ENCODE peak calls at places on chromosome 14, in four cellular contexts. One of them, this sample, is unnamed.
A peak's percentile ranks its signal among the peaks of the same experiment; 100 is the strongest.

GRCh38 chr14:63164108-63164683 is 40.0 kb upstream of the RHOJ start:
- DNase-seq in neural progenitor cell: no peak
- DNase-seq in CD8-positive, alpha-beta T cell: no peak
- DNase-seq in A549: no peak
- DNase-seq in this sample: no peak

GRCh38 chr14:50311974-50312733 is at the start of the genes DMAC2L and L2HGDH:
- DNase-seq in neural progenitor cell: peak; percentile 97
- DNase-seq in CD8-positive, alpha-beta T cell: peak; percentile 87
- DNase-seq in A549: peak; percentile 95
- DNase-seq in this sample: peak; percentile 94

GRCh38 chr14:57725399-57726077 is 140.4 kb downstream of the SLC35F4 start:
- DNase-seq in neural progenitor cell: no peak
- DNase-seq in CD8-positive, alpha-beta T cell: no peak
- DNase-seq in A549: peak; percentile 56
- DNase-seq in this sample: no peak

GRCh38 chr14:77961853-77962580 is 162.1 kb downstream of the ADCK1 start:
- DNase-seq in neural progenitor cell: no peak
- DNase-seq in CD8-positive, alpha-beta T cell: no peak
- DNase-seq in A549: peak; percentile 29
- DNase-seq in this sample: no peak

GRCh38 chr14:97709552-97709951 is 912.4 kb downstream of the VRK1 start:
- DNase-seq in neural progenitor cell: no peak
- DNase-seq in CD8-positive, alpha-beta T cell: peak; percentile 60
- DNase-seq in A549: no peak
- DNase-seq in this sample: no peak

GRCh38 chr14:71932229-71932951 is at the start of gene RGS6:
- DNase-seq in neural progenitor cell: peak; percentile 91
- DNase-seq in CD8-positive, alpha-beta T cell: no peak
- DNase-seq in A549: peak; percentile 40
- DNase-seq in this sample: peak; percentile 50

GRCh38 chr14:58639842-58640484 is 2.2 kb downstream of the DACT1 start:
- DNase-seq in neural progenitor cell: peak; percentile 68
- DNase-seq in CD8-positive, alpha-beta T cell: no peak
- DNase-seq in A549: peak; percentile 65
- DNase-seq in this sample: peak; percentile 31

GRCh38 chr14:28382460-28383220 is 383.9 kb upstream of the FOXG1 start:
- DNase-seq in neural progenitor cell: no peak
- DNase-seq in CD8-positive, alpha-beta T cell: no peak
- DNase-seq in A549: peak; percentile 91
- DNase-seq in this sample: no peak

GRCh38 chr14:91901449-91902250 is 34.3 kb upstream of the TC2N start:
- DNase-seq in neural progenitor cell: no peak
- DNase-seq in CD8-positive, alpha-beta T cell: no peak
- DNase-seq in A549: no peak
- DNase-seq in this sample: no peak

GRCh38 chr14:21399311-21399870 is 15.6 kb upstream of the SUPT16H start:
- DNase-seq in neural progenitor cell: no peak
- DNase-seq in CD8-positive, alpha-beta T cell: no peak
- DNase-seq in A549: no peak
- DNase-seq in this sample: no peak

GRCh38 chr14:92892589-92892988 is 30.4 kb upstream of the CHGA start:
- DNase-seq in neural progenitor cell: no peak
- DNase-seq in CD8-positive, alpha-beta T cell: no peak
- DNase-seq in A549: no peak
- DNase-seq in this sample: no peak

GRCh38 chr14:92425101-92425500 is 88.5 kb upstream of the RIN3 start:
- DNase-seq in neural progenitor cell: no peak
- DNase-seq in CD8-positive, alpha-beta T cell: no peak
- DNase-seq in A549: peak; percentile 62
- DNase-seq in this sample: no peak

GRCh38 chr14:45201908-45202307 is 51.1 kb downstream of the MIS18BP1 start:
- DNase-seq in neural progenitor cell: peak; percentile 12
- DNase-seq in CD8-positive, alpha-beta T cell: peak; percentile 14
- DNase-seq in A549: peak; percentile 44
- DNase-seq in this sample: no peak

GRCh38 chr14:96309907-96310330 is 53.2 kb downstream of the ATG2B start:
- DNase-seq in neural progenitor cell: no peak
- DNase-seq in CD8-positive, alpha-beta T cell: no peak
- DNase-seq in A549: peak; percentile 44
- DNase-seq in this sample: no peak

GRCh38 chr14:25843761-25844470 is 753.9 kb downstream of the NOVA1 start:
- DNase-seq in neural progenitor cell: no peak
- DNase-seq in CD8-positive, alpha-beta T cell: no peak
- DNase-seq in A549: no peak
- DNase-seq in this sample: no peak

GRCh38 chr14:77307099-77307496 is 13.6 kb downstream of the POMT2 start:
- DNase-seq in neural progenitor cell: no peak
- DNase-seq in CD8-positive, alpha-beta T cell: no peak
- DNase-seq in A549: no peak
- DNase-seq in this sample: no peak

GRCh38 chr14:53999061-53999488 is 42.5 kb upstream of the BMP4 start:
- DNase-seq in neural progenitor cell: peak; percentile 12
- DNase-seq in CD8-positive, alpha-beta T cell: no peak
- DNase-seq in A549: peak; percentile 43
- DNase-seq in this sample: no peak

GRCh38 chr14:87081004-87081403 is 912.0 kb downstream of the GALC start:
- DNase-seq in neural progenitor cell: no peak
- DNase-seq in CD8-positive, alpha-beta T cell: no peak
- DNase-seq in A549: no peak
- DNase-seq in this sample: no peak

GRCh38 chr14:96584907-96585671 is 82.9 kb downstream of the PAPOLA start:
- DNase-seq in neural progenitor cell: no peak
- DNase-seq in CD8-positive, alpha-beta T cell: peak; percentile 9
- DNase-seq in A549: no peak
- DNase-seq in this sample: no peak

GRCh38 chr14:50038398-50039119 is 77.8 kb downstream of the VCPKMT start:
- DNase-seq in neural progenitor cell: no peak
- DNase-seq in CD8-positive, alpha-beta T cell: no peak
- DNase-seq in A549: peak; percentile 64
- DNase-seq in this sample: no peak

GRCh38 chr14:63867926-63868921 is 15.4 kb downstream of the SYNE2 start:
- DNase-seq in neural progenitor cell: no peak
- DNase-seq in CD8-positive, alpha-beta T cell: no peak
- DNase-seq in A549: no peak
- DNase-seq in this sample: no peak

GRCh38 chr14:70186826-70187483 is 1.8 kb downstream of the SLC8A3 start:
- DNase-seq in neural progenitor cell: peak; percentile 49
- DNase-seq in CD8-positive, alpha-beta T cell: no peak
- DNase-seq in A549: no peak
- DNase-seq in this sample: no peak

GRCh38 chr14:23154876-23155587 is 28.4 kb downstream of the SLC7A8 start:
- DNase-seq in neural progenitor cell: peak; percentile 64
- DNase-seq in CD8-positive, alpha-beta T cell: no peak
- DNase-seq in A549: peak; percentile 41
- DNase-seq in this sample: no peak

GRCh38 chr14:91681116-91681515 is 50.8 kb downstream of the CATSPERB start:
- DNase-seq in neural progenitor cell: no peak
- DNase-seq in CD8-positive, alpha-beta T cell: no peak
- DNase-seq in A549: no peak
- DNase-seq in this sample: no peak

GRCh38 chr14:53924754-53925153 is 31.9 kb downstream of the BMP4 start:
- DNase-seq in neural progenitor cell: no peak
- DNase-seq in CD8-positive, alpha-beta T cell: no peak
- DNase-seq in A549: peak; percentile 36
- DNase-seq in this sample: no peak

GRCh38 chr14:30681752-30682355 is 59.7 kb downstream of the SCFD1 start:
- DNase-seq in neural progenitor cell: no peak
- DNase-seq in CD8-positive, alpha-beta T cell: no peak
- DNase-seq in A549: peak; percentile 18
- DNase-seq in this sample: no peak

GRCh38 chr14:47674546-47675238 is 713 bp downstream of the MDGA2 start:
- DNase-seq in neural progenitor cell: peak; percentile 65
- DNase-seq in CD8-positive, alpha-beta T cell: no peak
- DNase-seq in A549: no peak
- DNase-seq in this sample: peak; percentile 36

GRCh38 chr14:63652406-63652805 is 10.7 kb upstream of the WDR89 start:
- DNase-seq in neural progenitor cell: no peak
- DNase-seq in CD8-positive, alpha-beta T cell: no peak
- DNase-seq in A549: no peak
- DNase-seq in this sample: no peak

GRCh38 chr14:103519837-103520212 is 2.8 kb downstream of the CKB start:
- DNase-seq in neural progenitor cell: no peak
- DNase-seq in CD8-positive, alpha-beta T cell: no peak
- DNase-seq in A549: no peak
- DNase-seq in this sample: no peak
- H3K4me1 ChIP-seq in neural progenitor cell: peaks cover 48% of the 10 kb centered on the region
- H3K4me1 ChIP-seq in CD8-positive, alpha-beta T cell: peaks cover 24% of the 10 kb centered on the region
- H3K4me1 ChIP-seq in A549: peaks cover 46% of the 10 kb centered on the region
- H3K4me1 ChIP-seq in this sample: peaks cover 59% of the 10 kb centered on the region

GRCh38 chr14:75046275-75046674 is 5.0 kb downstream of the MLH3 start:
- DNase-seq in neural progenitor cell: no peak
- DNase-seq in CD8-positive, alpha-beta T cell: no peak
- DNase-seq in A549: no peak
- DNase-seq in this sample: no peak
- H3K4me1 ChIP-seq in neural progenitor cell: peaks cover 10% of the 10 kb centered on the region
- H3K4me1 ChIP-seq in CD8-positive, alpha-beta T cell: peaks cover 20% of the 10 kb centered on the region
- H3K4me1 ChIP-seq in A549: peaks cover 48% of the 10 kb centered on the region
- H3K4me1 ChIP-seq in this sample: no peaks in the 10 kb centered on the region

DNA sequence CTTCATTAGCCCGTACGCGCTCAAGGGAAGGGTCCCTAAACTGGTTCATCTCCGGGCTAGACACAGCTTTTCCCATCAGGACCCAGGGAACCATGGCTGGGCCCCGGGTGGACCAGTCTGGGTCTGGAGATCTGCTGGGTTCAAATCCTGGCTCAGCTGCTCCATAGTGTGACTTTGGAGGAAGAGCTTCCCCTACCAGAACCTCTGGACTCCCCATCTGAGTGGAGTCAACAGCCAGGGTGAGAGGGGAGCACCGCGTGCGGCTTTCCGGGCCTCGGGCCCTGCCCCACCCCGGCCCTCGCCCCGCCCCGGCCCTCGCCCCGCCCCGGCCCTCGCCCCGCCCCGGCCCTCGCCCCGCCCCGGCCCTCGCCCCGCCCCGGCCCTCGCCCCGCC is 41.2 kb downstream of the BEGAIN start:
- DNase-seq in neural progenitor cell: no peak
- DNase-seq in CD8-positive, alpha-beta T cell: no peak
- DNase-seq in A549: no peak
- DNase-seq in this sample: no peak
- H3K4me1 ChIP-seq in neural progenitor cell: peaks cover 7% of the 10 kb centered on the region
- H3K4me1 ChIP-seq in CD8-positive, alpha-beta T cell: peaks cover 36% of the 10 kb centered on the region
- H3K4me1 ChIP-seq in A549: peaks cover 5% of the 10 kb centered on the region
- H3K4me1 ChIP-seq in this sample: peaks cover 4% of the 10 kb centered on the region

DNA sequence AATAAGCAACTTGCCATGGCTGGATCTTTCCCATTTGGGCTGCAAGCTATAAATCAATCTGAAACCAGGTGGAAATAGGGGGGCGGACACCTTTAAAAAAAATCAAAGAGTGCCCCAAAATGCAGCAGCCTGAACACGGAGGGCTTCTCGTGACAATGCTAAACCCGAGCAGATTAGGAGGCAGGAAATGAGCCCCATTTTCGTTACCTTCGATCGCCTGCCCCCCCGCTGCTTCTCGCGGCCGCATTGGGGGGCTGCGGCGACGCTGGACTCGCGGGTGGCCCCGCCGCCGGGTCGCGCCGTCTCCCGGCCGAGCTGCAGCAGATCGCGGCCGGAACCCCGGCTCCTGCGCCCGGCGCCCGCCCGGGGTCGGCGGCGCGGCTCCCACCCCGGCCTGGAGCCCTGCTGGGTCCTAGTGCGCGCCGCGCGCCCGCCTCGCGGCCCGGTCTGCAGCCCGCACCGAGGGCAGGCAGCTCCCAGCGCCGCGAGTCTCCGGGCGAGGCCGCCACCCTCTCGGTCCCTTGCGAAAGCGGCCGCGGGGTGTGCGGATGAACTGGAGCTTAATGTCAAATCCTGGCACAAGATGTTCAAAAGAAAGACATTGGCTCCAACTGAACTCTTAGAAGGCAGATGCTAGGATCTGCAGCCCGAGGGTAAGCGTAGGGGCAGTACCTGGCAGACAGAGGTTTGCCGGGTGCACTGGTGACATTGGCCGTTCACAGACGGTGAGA is 202.0 kb upstream of the FOXN3 start:
- DNase-seq in neural progenitor cell: peak; percentile 90
- DNase-seq in CD8-positive, alpha-beta T cell: peak; percentile 66
- DNase-seq in A549: peak; percentile 14
- DNase-seq in this sample: peak; percentile 71
- H3K4me1 ChIP-seq in neural progenitor cell: peaks cover 45% of the 10 kb centered on the region
- H3K4me1 ChIP-seq in CD8-positive, alpha-beta T cell: peaks cover 54% of the 10 kb centered on the region
- H3K4me1 ChIP-seq in A549: peaks cover 12% of the 10 kb centered on the region
- H3K4me1 ChIP-seq in this sample: peaks cover 10% of the 10 kb centered on the region

DNA sequence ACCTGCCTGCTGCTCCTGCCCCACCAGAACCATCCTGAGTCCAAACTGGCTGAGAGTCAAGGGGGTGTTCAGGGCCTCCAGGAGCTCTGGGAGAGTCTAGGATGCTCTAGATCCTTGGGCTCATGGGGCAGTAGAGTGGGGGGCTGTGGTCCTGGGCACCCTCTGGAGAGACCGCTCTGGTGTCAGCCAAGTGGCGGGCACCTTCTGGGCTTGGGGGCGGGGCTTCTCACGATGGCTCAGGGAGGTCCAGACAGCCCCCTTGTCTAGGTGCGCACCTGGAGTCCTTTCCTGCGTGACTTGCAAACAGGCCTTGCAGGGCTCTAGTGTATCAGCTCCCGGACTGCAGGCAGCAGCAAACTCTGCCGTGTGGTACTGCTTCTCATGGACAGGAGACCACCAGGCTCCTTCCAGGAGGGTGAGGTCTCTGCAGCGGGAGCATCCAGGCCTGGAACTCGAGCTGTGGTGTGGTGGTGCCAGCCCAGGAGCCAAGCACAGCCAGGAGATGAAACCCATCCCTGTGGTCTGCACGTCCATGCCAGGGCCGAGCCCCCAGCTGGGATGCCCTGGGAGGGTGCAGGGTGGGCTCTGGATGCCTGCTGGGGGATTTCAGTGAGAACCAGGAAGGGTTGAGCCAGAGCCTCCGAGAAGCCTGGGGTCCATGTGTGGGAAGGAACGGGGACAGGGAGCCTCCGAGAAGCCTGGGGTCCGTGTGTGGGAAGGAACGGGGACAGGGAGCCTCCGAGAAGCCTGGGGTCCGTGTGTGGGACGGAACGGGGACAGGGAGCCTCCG is 15.1 kb downstream of the PACS2 start:
- DNase-seq in neural progenitor cell: no peak
- DNase-seq in CD8-positive, alpha-beta T cell: no peak
- DNase-seq in A549: no peak
- DNase-seq in this sample: no peak
- H3K4me1 ChIP-seq in neural progenitor cell: peaks cover 26% of the 10 kb centered on the region
- H3K4me1 ChIP-seq in CD8-positive, alpha-beta T cell: peaks cover 32% of the 10 kb centered on the region
- H3K4me1 ChIP-seq in A549: no peaks in the 10 kb centered on the region
- H3K4me1 ChIP-seq in this sample: peaks cover 40% of the 10 kb centered on the region

DNA sequence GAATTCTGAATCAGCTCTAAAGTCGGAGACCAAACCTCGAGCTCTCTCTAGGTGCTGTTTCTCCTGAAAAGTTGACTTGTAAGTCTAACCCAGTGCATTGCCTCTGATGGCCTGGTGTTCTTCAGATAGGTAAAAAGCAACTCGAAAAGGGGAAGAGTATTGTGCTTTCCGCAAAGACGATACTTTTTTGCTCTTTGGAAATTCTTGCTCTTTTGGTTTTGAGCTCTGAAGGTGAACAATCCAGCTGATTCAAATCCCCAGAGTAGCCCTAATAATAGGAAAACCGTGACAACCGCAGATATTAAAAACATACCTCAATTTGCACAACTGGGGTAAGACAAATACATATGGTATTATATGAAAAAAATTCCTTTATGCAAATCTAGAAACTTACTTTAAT is 447.4 kb downstream of the RAD51B start:
- DNase-seq in neural progenitor cell: no peak
- DNase-seq in CD8-positive, alpha-beta T cell: no peak
- DNase-seq in A549: no peak
- DNase-seq in this sample: no peak
- H3K4me1 ChIP-seq in neural progenitor cell: peaks cover 32% of the 10 kb centered on the region
- H3K4me1 ChIP-seq in CD8-positive, alpha-beta T cell: peaks cover 43% of the 10 kb centered on the region
- H3K4me1 ChIP-seq in A549: no peaks in the 10 kb centered on the region
- H3K4me1 ChIP-seq in this sample: peaks cover 10% of the 10 kb centered on the region

GRCh38 chr14:60974070-60974469 is 6.8 kb downstream of the TRMT5 start:
- DNase-seq in neural progenitor cell: no peak
- DNase-seq in CD8-positive, alpha-beta T cell: no peak
- DNase-seq in A549: no peak
- DNase-seq in this sample: no peak
- H3K4me1 ChIP-seq in neural progenitor cell: peaks cover 5% of the 10 kb centered on the region
- H3K4me1 ChIP-seq in CD8-positive, alpha-beta T cell: peaks cover 5% of the 10 kb centered on the region
- H3K4me1 ChIP-seq in A549: peaks cover 18% of the 10 kb centered on the region
- H3K4me1 ChIP-seq in this sample: no peaks in the 10 kb centered on the region

This sample was measured in neuronal stem cell.